ENCODE peak calls at places on chromosomes 16 and 17, in eight cellular contexts. One of them, this sample, is unnamed.

GRCh38 chr17:82791532-82791931 is 39.7 kb downstream of the TBCD start:
- DNase-seq in GM12878: no peak
- DNase-seq in heart right ventricle: no peak
- DNase-seq in upper lobe of right lung: no peak
- DNase-seq in tibial artery: no peak
- DNase-seq in GM23248: peak; percentile 84
- DNase-seq in hepatocyte: no peak
- DNase-seq in effector memory CD4-positive, alpha-beta T cell: no peak
- DNase-seq in this sample: no peak

GRCh38 chr17:79019631-79020584 is 4.1 kb upstream of the C1QTNF1 start:
- DNase-seq in hepatocyte: peak; percentile 68
- DNase-seq in upper lobe of right lung: peak; percentile 68
- DNase-seq in GM23248: peak; percentile 88
- DNase-seq in effector memory CD4-positive, alpha-beta T cell: peak; percentile 31
- DNase-seq in heart right ventricle: peak; percentile 79
- DNase-seq in tibial artery: peak; percentile 91
- DNase-seq in GM12878: no peak
- DNase-seq in this sample: peak; percentile 92

GRCh38 chr17:32631341-32632109 is 144.7 kb downstream of the CDK5R1 start:
- DNase-seq in GM12878: no peak
- DNase-seq in GM23248: no peak
- DNase-seq in hepatocyte: no peak
- DNase-seq in upper lobe of right lung: no peak
- DNase-seq in heart right ventricle: no peak
- DNase-seq in tibial artery: no peak
- DNase-seq in effector memory CD4-positive, alpha-beta T cell: no peak
- DNase-seq in this sample: peak; percentile 61

GRCh38 chr17:82424001-82424862 is 5.8 kb upstream of the OGFOD3 start:
- DNase-seq in hepatocyte: no peak
- DNase-seq in tibial artery: no peak
- DNase-seq in GM12878: no peak
- DNase-seq in GM23248: peak; percentile 66
- DNase-seq in upper lobe of right lung: no peak
- DNase-seq in effector memory CD4-positive, alpha-beta T cell: peak; percentile 39
- DNase-seq in heart right ventricle: no peak
- DNase-seq in this sample: no peak

GRCh38 chr17:64032081-64032480 is 11.6 kb upstream of the ICAM2 start:
- DNase-seq in tibial artery: no peak
- DNase-seq in hepatocyte: no peak
- DNase-seq in GM23248: peak; percentile 58
- DNase-seq in upper lobe of right lung: peak; percentile 23
- DNase-seq in effector memory CD4-positive, alpha-beta T cell: no peak
- DNase-seq in GM12878: no peak
- DNase-seq in heart right ventricle: no peak
- DNase-seq in this sample: no peak

GRCh38 chr16:19659554-19659953 is 58.5 kb downstream of the KNOP1 start:
- DNase-seq in upper lobe of right lung: no peak
- DNase-seq in heart right ventricle: no peak
- DNase-seq in tibial artery: no peak
- DNase-seq in hepatocyte: no peak
- DNase-seq in GM12878: no peak
- DNase-seq in effector memory CD4-positive, alpha-beta T cell: no peak
- DNase-seq in GM23248: no peak
- DNase-seq in this sample: no peak

GRCh38 chr16:5490499-5490898 is 392.9 kb upstream of the EEF2KMT start:
- DNase-seq in heart right ventricle: peak; percentile 6
- DNase-seq in hepatocyte: peak; percentile 75
- DNase-seq in effector memory CD4-positive, alpha-beta T cell: no peak
- DNase-seq in upper lobe of right lung: peak; percentile 69
- DNase-seq in tibial artery: no peak
- DNase-seq in GM23248: peak; percentile 6
- DNase-seq in GM12878: no peak
- DNase-seq in this sample: no peak

GRCh38 chr17:27542841-27543463 is 86.7 kb downstream of the KSR1 start:
- DNase-seq in GM12878: no peak
- DNase-seq in tibial artery: no peak
- DNase-seq in heart right ventricle: no peak
- DNase-seq in GM23248: no peak
- DNase-seq in upper lobe of right lung: peak; percentile 15
- DNase-seq in effector memory CD4-positive, alpha-beta T cell: no peak
- DNase-seq in hepatocyte: no peak
- DNase-seq in this sample: no peak

GRCh38 chr17:15981646-15982580 is 17.6 kb downstream of the ZSWIM7 start:
- DNase-seq in heart right ventricle: no peak
- DNase-seq in GM23248: peak; percentile 53
- DNase-seq in effector memory CD4-positive, alpha-beta T cell: no peak
- DNase-seq in GM12878: no peak
- DNase-seq in upper lobe of right lung: no peak
- DNase-seq in tibial artery: no peak
- DNase-seq in hepatocyte: no peak
- DNase-seq in this sample: no peak

GRCh38 chr17:46044286-46044928 is 45.4 kb downstream of the STH start:
- DNase-seq in heart right ventricle: peak; percentile 88
- DNase-seq in hepatocyte: peak; percentile 89
- DNase-seq in GM23248: peak; percentile 95
- DNase-seq in effector memory CD4-positive, alpha-beta T cell: peak; percentile 32
- DNase-seq in tibial artery: peak; percentile 82
- DNase-seq in GM12878: no peak
- DNase-seq in upper lobe of right lung: no peak
- DNase-seq in this sample: peak; percentile 87

GRCh38 chr16:54437921-54438320 is 151.3 kb upstream of the IRX3 start:
- DNase-seq in GM12878: no peak
- DNase-seq in hepatocyte: no peak
- DNase-seq in effector memory CD4-positive, alpha-beta T cell: no peak
- DNase-seq in heart right ventricle: no peak
- DNase-seq in GM23248: no peak
- DNase-seq in upper lobe of right lung: no peak
- DNase-seq in tibial artery: no peak
- DNase-seq in this sample: no peak

GRCh38 chr17:70369296-70369855 is 200.0 kb downstream of the KCNJ2 start:
- DNase-seq in GM12878: no peak
- DNase-seq in GM23248: no peak
- DNase-seq in hepatocyte: no peak
- DNase-seq in upper lobe of right lung: no peak
- DNase-seq in tibial artery: no peak
- DNase-seq in effector memory CD4-positive, alpha-beta T cell: no peak
- DNase-seq in heart right ventricle: no peak
- DNase-seq in this sample: no peak

GRCh38 chr16:30068750-30069574 is 3.4 kb downstream of the ALDOA start:
- DNase-seq in tibial artery: no peak
- DNase-seq in heart right ventricle: no peak
- DNase-seq in GM12878: no peak
- DNase-seq in hepatocyte: no peak
- DNase-seq in GM23248: peak; percentile 65
- DNase-seq in upper lobe of right lung: no peak
- DNase-seq in effector memory CD4-positive, alpha-beta T cell: peak; percentile 45
- DNase-seq in this sample: no peak

DNA sequence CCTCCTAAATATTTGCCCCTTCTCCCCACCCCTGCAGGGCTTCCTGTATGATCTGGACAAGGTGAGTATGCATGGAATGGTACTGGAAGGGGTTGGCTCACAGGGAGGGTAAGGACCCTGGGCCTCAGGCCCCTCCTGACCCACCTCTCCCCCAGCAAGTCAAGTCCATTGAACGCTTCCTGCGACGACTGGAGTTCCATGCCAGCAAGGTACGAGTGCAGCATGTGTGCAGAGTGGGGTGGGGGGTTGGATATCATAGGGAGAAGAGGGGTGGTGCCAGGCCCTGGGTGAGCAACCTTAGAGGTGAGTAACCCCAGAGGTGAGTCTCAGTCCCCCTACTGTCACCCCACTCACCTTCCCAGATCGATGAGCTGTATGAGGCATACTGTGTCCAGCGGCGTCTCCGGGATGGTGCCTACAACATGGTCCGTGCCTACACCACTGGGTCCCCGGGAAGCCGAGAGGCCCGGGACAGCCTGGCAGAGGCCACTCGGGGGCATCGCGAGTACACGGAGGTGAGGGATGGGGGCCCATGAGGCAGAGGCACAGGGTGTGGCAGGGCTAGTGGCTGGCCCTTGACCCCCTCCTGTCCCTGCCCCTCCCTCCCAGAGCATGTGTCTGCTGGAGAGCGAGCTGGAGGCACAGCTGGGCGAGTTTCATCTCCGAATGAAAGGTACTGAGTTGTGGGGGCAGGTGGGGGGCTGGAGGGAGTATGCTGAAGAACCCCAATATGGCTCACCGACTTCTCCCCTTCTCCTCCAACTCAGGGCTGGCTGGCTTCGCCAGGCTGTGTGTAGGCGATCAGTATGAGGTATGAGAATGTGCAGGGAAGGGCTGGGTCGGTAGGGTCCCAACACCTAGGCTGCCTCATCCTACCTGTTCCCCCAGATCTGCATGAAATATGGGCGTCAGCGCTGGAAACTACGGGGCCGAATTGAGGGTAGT is 11.3 kb downstream of the RIPOR1 start:
- DNase-seq in upper lobe of right lung: no peak
- DNase-seq in GM23248: no peak
- DNase-seq in heart right ventricle: no peak
- DNase-seq in GM12878: no peak
- DNase-seq in effector memory CD4-positive, alpha-beta T cell: no peak
- DNase-seq in tibial artery: no peak
- DNase-seq in hepatocyte: no peak
- DNase-seq in this sample: no peak
- H3K36me3 ChIP-seq in upper lobe of right lung: peaks cover 55% of the 10 kb centered on the region
- H3K36me3 ChIP-seq in GM23248: peaks cover 6% of the 10 kb centered on the region
- H3K36me3 ChIP-seq in heart right ventricle: peaks cover 54% of the 10 kb centered on the region
- H3K36me3 ChIP-seq in GM12878: peaks cover 11% of the 10 kb centered on the region
- H3K36me3 ChIP-seq in effector memory CD4-positive, alpha-beta T cell: no peaks in the 10 kb centered on the region
- H3K36me3 ChIP-seq in tibial artery: peaks cover 63% of the 10 kb centered on the region
- H3K36me3 ChIP-seq in hepatocyte: no peaks in the 10 kb centered on the region
- H3K36me3 ChIP-seq in this sample: peaks cover 54% of the 10 kb centered on the region

GRCh38 chr17:13395346-13395745 is 206.4 kb downstream of the HS3ST3A1 start:
- DNase-seq in tibial artery: no peak
- DNase-seq in effector memory CD4-positive, alpha-beta T cell: no peak
- DNase-seq in GM12878: no peak
- DNase-seq in heart right ventricle: no peak
- DNase-seq in GM23248: peak; percentile 69
- DNase-seq in upper lobe of right lung: no peak
- DNase-seq in hepatocyte: no peak
- DNase-seq in this sample: no peak
- H3K27ac ChIP-seq in tibial artery: no peak overlapping the region
- H3K27ac ChIP-seq in effector memory CD4-positive, alpha-beta T cell: no peak overlapping the region
- H3K27ac ChIP-seq in GM12878: no peak overlapping the region
- H3K27ac ChIP-seq in heart right ventricle: no peak overlapping the region
- H3K27ac ChIP-seq in GM23248: peak overlapping the region; percentile 98
- H3K27ac ChIP-seq in upper lobe of right lung: peak overlapping the region; percentile 49
- H3K27ac ChIP-seq in hepatocyte: no peak overlapping the region
- H3K27ac ChIP-seq in this sample: no peak overlapping the region

GRCh38 chr16:88720396-88720970 is 14.2 kb downstream of the CTU2 start:
- DNase-seq in effector memory CD4-positive, alpha-beta T cell: no peak
- DNase-seq in GM23248: no peak
- DNase-seq in GM12878: no peak
- DNase-seq in hepatocyte: no peak
- DNase-seq in heart right ventricle: no peak
- DNase-seq in tibial artery: no peak
- DNase-seq in upper lobe of right lung: no peak
- DNase-seq in this sample: no peak

GRCh38 chr16:88721236-88721635 is 14.9 kb downstream of the CTU2 start:
- DNase-seq in upper lobe of right lung: no peak
- DNase-seq in heart right ventricle: no peak
- DNase-seq in GM12878: no peak
- DNase-seq in tibial artery: no peak
- DNase-seq in hepatocyte: no peak
- DNase-seq in effector memory CD4-positive, alpha-beta T cell: no peak
- DNase-seq in GM23248: no peak
- DNase-seq in this sample: no peak

GRCh38 chr16:88723507-88723887 is 17.2 kb downstream of the CTU2 start:
- DNase-seq in upper lobe of right lung: no peak
- DNase-seq in effector memory CD4-positive, alpha-beta T cell: no peak
- DNase-seq in heart right ventricle: no peak
- DNase-seq in tibial artery: no peak
- DNase-seq in GM12878: no peak
- DNase-seq in hepatocyte: no peak
- DNase-seq in GM23248: no peak
- DNase-seq in this sample: no peak

GRCh38 chr16:88722784-88723506 is 16.6 kb downstream of the CTU2 start:
- DNase-seq in heart right ventricle: no peak
- DNase-seq in GM23248: no peak
- DNase-seq in hepatocyte: no peak
- DNase-seq in effector memory CD4-positive, alpha-beta T cell: no peak
- DNase-seq in upper lobe of right lung: no peak
- DNase-seq in GM12878: no peak
- DNase-seq in tibial artery: no peak
- DNase-seq in this sample: no peak

DNA sequence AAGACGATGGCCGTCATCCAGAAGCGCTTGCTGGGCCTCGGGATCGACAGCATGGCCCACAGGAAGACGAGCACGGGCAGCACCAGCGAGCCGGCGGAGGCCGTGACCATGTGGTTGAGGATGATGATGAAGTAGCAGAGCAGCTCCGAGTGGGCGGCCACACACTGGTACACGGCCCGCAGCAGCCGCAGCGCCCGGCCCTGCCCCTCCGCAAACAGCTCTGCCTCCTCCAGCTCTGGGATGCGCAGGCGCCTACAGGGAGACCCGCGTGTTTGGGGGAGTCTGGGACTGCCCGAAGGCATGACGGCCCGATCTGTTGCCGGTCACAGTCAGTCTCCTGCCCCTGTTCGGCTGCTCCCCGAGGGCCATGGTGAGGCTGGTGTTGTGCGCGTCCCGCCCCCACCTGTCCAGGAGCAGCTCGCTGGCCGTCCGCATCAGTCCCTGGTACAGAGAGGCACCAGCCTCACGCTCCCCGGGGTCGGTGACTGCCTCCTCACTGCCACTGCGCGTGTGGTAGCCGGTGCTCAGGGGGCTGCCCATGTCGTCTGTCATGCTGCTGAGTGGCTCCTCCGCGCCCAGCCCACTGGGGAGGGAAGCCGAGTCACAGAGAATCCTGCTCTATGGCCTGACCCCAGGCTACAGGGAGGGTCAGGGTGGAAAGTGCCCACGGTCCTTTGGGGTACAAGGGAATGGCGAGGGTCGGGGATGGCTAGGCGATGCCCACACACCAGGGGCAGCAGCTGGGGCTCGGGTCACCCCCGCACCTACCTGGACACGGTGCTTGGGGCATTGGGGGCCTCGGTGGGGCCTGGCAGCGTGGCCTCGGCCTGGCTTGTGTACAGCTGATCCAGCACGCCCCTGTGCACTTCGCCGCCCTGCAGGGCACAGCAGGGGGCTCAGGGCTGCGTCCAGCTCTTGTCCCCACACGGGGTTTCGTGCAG is 15.8 kb downstream of the CTU2 start:
- DNase-seq in hepatocyte: no peak
- DNase-seq in heart right ventricle: no peak
- DNase-seq in GM12878: no peak
- DNase-seq in upper lobe of right lung: no peak
- DNase-seq in effector memory CD4-positive, alpha-beta T cell: no peak
- DNase-seq in tibial artery: no peak
- DNase-seq in GM23248: no peak
- DNase-seq in this sample: no peak
- H3K36me3 ChIP-seq in hepatocyte: no peaks in the 10 kb centered on the region
- H3K36me3 ChIP-seq in heart right ventricle: peaks cover 29% of the 10 kb centered on the region
- H3K36me3 ChIP-seq in GM12878: peaks cover 58% of the 10 kb centered on the region
- H3K36me3 ChIP-seq in upper lobe of right lung: peaks cover 100% of the 10 kb centered on the region
- H3K36me3 ChIP-seq in effector memory CD4-positive, alpha-beta T cell: peaks cover 98% of the 10 kb centered on the region
- H3K36me3 ChIP-seq in tibial artery: peaks cover 100% of the 10 kb centered on the region
- H3K36me3 ChIP-seq in GM23248: peaks cover 15% of the 10 kb centered on the region
- H3K36me3 ChIP-seq in this sample: peaks cover 86% of the 10 kb centered on the region

DNA sequence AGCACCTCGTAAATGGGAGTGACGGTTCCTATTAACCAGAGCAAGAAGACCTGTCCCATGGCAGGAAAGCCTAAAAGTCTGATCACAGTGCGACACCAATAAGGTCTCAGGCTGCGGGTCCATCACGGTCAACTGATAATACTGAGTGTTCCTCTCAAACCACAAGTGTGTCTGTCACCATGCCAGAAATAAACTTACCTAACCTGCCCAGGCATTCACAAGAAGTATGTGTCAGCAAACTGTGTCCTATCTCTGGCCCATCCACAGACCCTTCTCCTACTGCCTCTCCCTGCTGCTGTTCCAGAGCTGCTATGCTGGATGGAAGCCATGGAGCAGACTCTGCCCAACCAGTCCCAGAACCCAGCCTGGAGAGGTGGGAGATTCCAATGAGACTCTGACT is 73.5 kb downstream of the ZNF423 start:
- DNase-seq in upper lobe of right lung: no peak
- DNase-seq in hepatocyte: no peak
- DNase-seq in GM23248: no peak
- DNase-seq in tibial artery: no peak
- DNase-seq in effector memory CD4-positive, alpha-beta T cell: no peak
- DNase-seq in GM12878: no peak
- DNase-seq in heart right ventricle: peak; percentile 25
- DNase-seq in this sample: no peak
- H3K27ac ChIP-seq in upper lobe of right lung: no peak overlapping the region
- H3K27ac ChIP-seq in hepatocyte: no peak overlapping the region
- H3K27ac ChIP-seq in GM23248: no peak overlapping the region
- H3K27ac ChIP-seq in tibial artery: no peak overlapping the region
- H3K27ac ChIP-seq in effector memory CD4-positive, alpha-beta T cell: no peak overlapping the region
- H3K27ac ChIP-seq in GM12878: no peak overlapping the region
- H3K27ac ChIP-seq in heart right ventricle: no peak overlapping the region
- H3K27ac ChIP-seq in this sample: no peak overlapping the region